ENCODE peak calls at places on chromosome 13, in four cellular contexts. W is tibial nerve, O is Karpas-422, H is DND-41. I is an unnamed sample.

GRCh38 chr13:87259479-87260083 is 411.6 kb upstream of the SLITRK5 start:
- DNase-seq in W (no peak), H (no peak), O (peak; percentile 75), I (no peak)

GRCh38 chr13:62433660-62434059 is 1018.0 kb upstream of the PCDH20 start:
- DNase-seq in W (no peak), O (no peak), H (no peak), I (no peak)

GRCh38 chr13:87999791-88000190 is 328.6 kb downstream of the SLITRK5 start:
- DNase-seq in W (no peak), H (no peak), O (peak; percentile 72), I (no peak)

GRCh38 chr13:43191561-43191960 is 168.2 kb downstream of the DNAJC15 start:
- DNase-seq in W (no peak), H (no peak), O (no peak), I (no peak)

GRCh38 chr13:34675626-34676025 is 266.4 kb upstream of the NBEA start:
- DNase-seq in H (no peak), O (no peak), W (no peak), I (no peak)

GRCh38 chr13:42985312-42986175 is 6.5 kb downstream of the EPSTI1 start:
- DNase-seq in O (no peak), H (no peak), W (peak; percentile 44), I (no peak)

GRCh38 chr13:98476106-98476505 is 100.8 kb downstream of the STK24 start:
- DNase-seq in O (no peak), W (no peak), H (no peak), I (peak; percentile 70)

GRCh38 chr13:96994030-96994848 is at the start of gene OXGR1:
- DNase-seq in H (no peak), O (no peak), W (no peak), I (no peak)

GRCh38 chr13:99977912-99978780 is 3.4 kb upstream of the ZIC2 start:
- DNase-seq in W (no peak), H (peak; percentile 59), O (no peak), I (no peak)

GRCh38 chr13:78326608-78327007 is 276.7 kb downstream of the POU4F1 start:
- DNase-seq in O (no peak), W (no peak), H (no peak), I (no peak)

GRCh38 chr13:43057653-43058317 is 34.4 kb downstream of the DNAJC15 start:
- DNase-seq in H (peak; percentile 77), W (no peak), O (no peak), I (peak; percentile 35)

GRCh38 chr13:69319659-69320058 is 788.0 kb upstream of the ATXN8OS start:
- DNase-seq in W (no peak), O (no peak), H (no peak), I (no peak)

GRCh38 chr13:111418101-111418500 is 97.7 kb downstream of the TEX29 start:
- DNase-seq in H (no peak), O (no peak), W (no peak), I (no peak)

GRCh38 chr13:111414341-111414740 is 93.9 kb downstream of the TEX29 start:
- DNase-seq in H (no peak), O (no peak), W (no peak), I (no peak)

GRCh38 chr13:111415216-111415615 is 94.8 kb downstream of the TEX29 start:
- DNase-seq in O (no peak), H (no peak), W (no peak), I (no peak)

GRCh38 chr13:111413407-111414187 is 93.2 kb downstream of the TEX29 start:
- DNase-seq in W (no peak), O (no peak), H (no peak), I (no peak)

DNA sequence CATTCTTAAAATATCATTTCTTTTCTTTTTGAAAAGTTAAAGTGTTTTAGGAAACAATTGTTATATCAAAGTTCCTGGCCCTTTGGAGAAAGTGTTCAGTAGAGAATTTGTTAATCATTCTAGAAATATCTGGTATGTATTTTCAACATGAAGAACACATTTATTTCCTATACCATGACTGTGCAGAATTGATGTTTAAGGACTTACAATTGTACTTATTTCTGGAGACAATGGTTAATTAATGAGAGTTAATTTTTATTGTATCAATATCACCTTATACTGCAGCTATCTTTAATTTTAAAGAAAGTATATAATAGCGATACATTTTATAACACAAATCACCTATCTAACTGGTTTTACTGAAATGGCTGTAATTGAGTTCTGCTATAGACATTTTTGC is 95.3 kb downstream of the TEX29 start:
- DNase-seq in W (no peak), H (no peak), O (no peak), I (no peak)
- H3K27me3 ChIP-seq in W (no peaks in the 10 kb centered on the region), H (peaks cover 20% of the 10 kb centered on the region), O (no peaks in the 10 kb centered on the region), I (no peaks in the 10 kb centered on the region)

GRCh38 chr13:113239357-113239756 is 29.9 kb downstream of the CUL4A start:
- DNase-seq in H (no peak), O (no peak), W (no peak), I (no peak)

GRCh38 chr13:113238542-113238941 is 29.1 kb downstream of the CUL4A start:
- DNase-seq in O (no peak), W (no peak), H (no peak), I (no peak)

GRCh38 chr13:113243847-113244246 is 34.4 kb downstream of the CUL4A start:
- DNase-seq in W (no peak), H (no peak), O (no peak), I (no peak)

DNA sequence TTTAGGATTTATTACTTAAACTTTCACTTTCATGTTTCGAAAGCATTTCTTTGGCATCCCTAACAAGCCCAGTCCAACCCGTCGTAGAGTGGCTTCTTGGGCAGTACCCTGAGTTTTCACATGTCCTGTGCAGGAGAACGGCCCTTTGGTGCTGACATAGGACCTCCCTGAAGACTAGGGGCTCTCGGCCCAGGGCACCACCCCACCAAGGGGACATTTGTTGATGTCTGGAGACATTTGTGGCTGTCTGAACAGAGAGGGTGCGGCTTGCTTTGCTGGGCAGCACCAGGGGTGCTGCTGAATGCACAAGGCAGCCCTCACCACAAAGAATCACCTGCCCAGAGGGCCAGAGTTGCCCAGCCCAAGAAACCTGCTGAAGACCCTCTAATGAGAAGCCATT is 30.6 kb downstream of the CUL4A start:
- DNase-seq in W (no peak), H (no peak), O (no peak), I (no peak)
- H3K36me3 ChIP-seq in W (peaks cover 92% of the 10 kb centered on the region), H (peaks cover 79% of the 10 kb centered on the region), O (peaks cover 53% of the 10 kb centered on the region), I (peaks cover 58% of the 10 kb centered on the region)

DNA sequence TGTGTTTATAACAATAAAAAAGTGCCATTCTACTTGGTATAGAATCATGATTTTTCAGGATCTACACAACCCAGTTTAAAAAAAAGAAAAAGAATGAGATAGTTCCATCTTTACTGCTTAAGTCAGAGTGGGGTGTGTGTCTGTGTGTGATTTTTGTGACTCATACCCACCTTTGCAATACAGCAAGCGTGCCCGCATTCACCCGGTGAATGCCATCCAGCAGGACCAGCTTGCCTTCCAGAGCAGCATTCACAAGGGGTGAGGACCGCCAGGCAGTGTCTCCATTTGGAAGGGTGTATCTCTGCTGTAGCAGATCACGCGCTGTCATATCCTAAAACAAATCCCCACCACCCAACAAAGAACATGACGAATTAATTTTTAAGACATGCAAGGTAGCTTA is 127.7 kb downstream of the VWA8 start:
- DNase-seq in W (no peak), H (no peak), O (no peak), I (no peak)
- H3K4me1 ChIP-seq in W (peaks cover 2% of the 10 kb centered on the region), H (no peaks in the 10 kb centered on the region), O (peaks cover 10% of the 10 kb centered on the region), I (no peaks in the 10 kb centered on the region)

DNA sequence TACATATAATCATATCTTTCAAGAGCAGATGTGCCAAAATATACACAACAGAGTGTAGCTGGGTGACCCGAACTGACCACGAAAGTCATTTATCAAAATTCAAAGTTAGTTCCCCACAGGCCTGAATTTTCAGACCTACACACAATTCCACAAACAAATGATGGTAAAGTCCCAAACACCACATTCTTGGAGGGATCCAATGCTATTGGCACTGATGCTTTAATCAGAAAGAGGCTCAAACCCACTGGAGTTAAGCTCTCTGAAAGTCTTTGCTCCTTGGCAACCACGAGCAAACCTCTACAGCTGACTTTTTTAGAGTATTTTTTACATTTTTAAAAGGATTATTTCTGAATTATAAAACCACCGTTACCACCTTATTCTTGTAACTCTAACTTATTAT is 50.8 kb downstream of the IRS2 start:
- DNase-seq in W (no peak), O (no peak), H (no peak), I (no peak)
- H3K27me3 ChIP-seq in W (no peaks in the 10 kb centered on the region), O (no peaks in the 10 kb centered on the region), H (no peaks in the 10 kb centered on the region), I (peaks cover 3% of the 10 kb centered on the region)

I was measured in effector memory CD4-positive, alpha-beta T cell.